ENCODE peak calls at places on chromosomes 5 and 9, in nine cellular contexts. One of them, this sample, is unnamed. For H3K9me3, the result is how much of the 10 kb centered on the place peaks cover.

GRCh38 chr5:99878830-99879229 is 656.3 kb upstream of the FAM174A start:
- DNase-seq in lower lobe of right lung: no peak
- DNase-seq in tibial artery: no peak
- DNase-seq in IMR-90: no peak
- DNase-seq in iPS DF 6.9: no peak
- DNase-seq in aorta: no peak
- DNase-seq in CD4-positive, alpha-beta T cell: no peak
- DNase-seq in stomach: no peak
- DNase-seq in hepatocyte: no peak
- DNase-seq in this sample: no peak

GRCh38 chr5:1448511-1449011 is 3.3 kb upstream of the SLC6A3 start:
- DNase-seq in lower lobe of right lung: no peak
- DNase-seq in tibial artery: peak
- DNase-seq in IMR-90: no peak
- DNase-seq in iPS DF 6.9: no peak
- DNase-seq in aorta: peak
- DNase-seq in CD4-positive, alpha-beta T cell: peak
- DNase-seq in stomach: peak
- DNase-seq in hepatocyte: no peak
- DNase-seq in this sample: no peak

GRCh38 chr5:133682496-133682895 is 70.2 kb upstream of the FSTL4 start:
- DNase-seq in lower lobe of right lung: no peak
- DNase-seq in tibial artery: peak
- DNase-seq in IMR-90: no peak
- DNase-seq in iPS DF 6.9: no peak
- DNase-seq in aorta: peak
- DNase-seq in CD4-positive, alpha-beta T cell: no peak
- DNase-seq in stomach: peak
- DNase-seq in hepatocyte: no peak
- DNase-seq in this sample: no peak

GRCh38 chr5:169270827-169271226 is 30.1 kb downstream of the SLIT3 start:
- DNase-seq in lower lobe of right lung: no peak
- DNase-seq in tibial artery: no peak
- DNase-seq in IMR-90: no peak
- DNase-seq in iPS DF 6.9: no peak
- DNase-seq in aorta: no peak
- DNase-seq in CD4-positive, alpha-beta T cell: no peak
- DNase-seq in stomach: no peak
- DNase-seq in hepatocyte: no peak
- DNase-seq in this sample: no peak

GRCh38 chr5:152332696-152333095 is 72.4 kb downstream of the NMUR2 start:
- DNase-seq in lower lobe of right lung: no peak
- DNase-seq in tibial artery: no peak
- DNase-seq in IMR-90: no peak
- DNase-seq in iPS DF 6.9: no peak
- DNase-seq in aorta: no peak
- DNase-seq in CD4-positive, alpha-beta T cell: no peak
- DNase-seq in stomach: no peak
- DNase-seq in hepatocyte: no peak
- DNase-seq in this sample: peak

GRCh38 chr5:142946547-142947426 is 176.6 kb downstream of the ARHGAP26 start:
- DNase-seq in lower lobe of right lung: no peak
- DNase-seq in tibial artery: no peak
- DNase-seq in IMR-90: no peak
- DNase-seq in iPS DF 6.9: no peak
- DNase-seq in aorta: no peak
- DNase-seq in CD4-positive, alpha-beta T cell: no peak
- DNase-seq in stomach: no peak
- DNase-seq in hepatocyte: no peak
- DNase-seq in this sample: no peak

GRCh38 chr9:130663258-130664171 is 879 bp upstream of the PRDM12 start:
- DNase-seq in lower lobe of right lung: no peak
- DNase-seq in tibial artery: no peak
- DNase-seq in IMR-90: no peak
- DNase-seq in iPS DF 6.9: no peak
- DNase-seq in aorta: no peak
- DNase-seq in CD4-positive, alpha-beta T cell: no peak
- DNase-seq in stomach: no peak
- DNase-seq in hepatocyte: no peak
- DNase-seq in this sample: no peak

GRCh38 chr9:38432922-38433510 is 8.8 kb upstream of the IGFBPL1 start:
- DNase-seq in lower lobe of right lung: no peak
- DNase-seq in tibial artery: no peak
- DNase-seq in IMR-90: peak
- DNase-seq in iPS DF 6.9: no peak
- DNase-seq in aorta: no peak
- DNase-seq in CD4-positive, alpha-beta T cell: no peak
- DNase-seq in stomach: no peak
- DNase-seq in hepatocyte: peak
- DNase-seq in this sample: peak

GRCh38 chr5:93578813-93579560 is 2.0 kb downstream of the NR2F1-AS1 start:
- DNase-seq in lower lobe of right lung: peak
- DNase-seq in tibial artery: no peak
- DNase-seq in IMR-90: peak
- DNase-seq in iPS DF 6.9: no peak
- DNase-seq in aorta: peak
- DNase-seq in CD4-positive, alpha-beta T cell: no peak
- DNase-seq in stomach: no peak
- DNase-seq in hepatocyte: no peak
- DNase-seq in this sample: no peak

GRCh38 chr9:14547245-14548060 is 145.8 kb downstream of the ZDHHC21 start:
- DNase-seq in lower lobe of right lung: no peak
- DNase-seq in tibial artery: no peak
- DNase-seq in IMR-90: no peak
- DNase-seq in iPS DF 6.9: peak
- DNase-seq in aorta: no peak
- DNase-seq in CD4-positive, alpha-beta T cell: no peak
- DNase-seq in stomach: no peak
- DNase-seq in hepatocyte: no peak
- DNase-seq in this sample: no peak

GRCh38 chr9:136119259-136120118 is 814 bp upstream of the TMEM250 start:
- DNase-seq in lower lobe of right lung: no peak
- DNase-seq in tibial artery: peak
- DNase-seq in IMR-90: peak
- DNase-seq in iPS DF 6.9: no peak
- DNase-seq in aorta: no peak
- DNase-seq in CD4-positive, alpha-beta T cell: no peak
- DNase-seq in stomach: no peak
- DNase-seq in hepatocyte: peak
- DNase-seq in this sample: no peak

GRCh38 chr9:94031946-94032345 is 52.3 kb upstream of the PTPDC1 start:
- DNase-seq in lower lobe of right lung: no peak
- DNase-seq in tibial artery: no peak
- DNase-seq in IMR-90: no peak
- DNase-seq in iPS DF 6.9: no peak
- DNase-seq in aorta: no peak
- DNase-seq in CD4-positive, alpha-beta T cell: no peak
- DNase-seq in stomach: no peak
- DNase-seq in hepatocyte: no peak
- DNase-seq in this sample: no peak

GRCh38 chr5:124103671-124104070 is 591.7 kb downstream of the CSNK1G3 start:
- DNase-seq in lower lobe of right lung: no peak
- DNase-seq in tibial artery: no peak
- DNase-seq in IMR-90: peak
- DNase-seq in iPS DF 6.9: no peak
- DNase-seq in aorta: no peak
- DNase-seq in CD4-positive, alpha-beta T cell: no peak
- DNase-seq in stomach: no peak
- DNase-seq in hepatocyte: no peak
- DNase-seq in this sample: no peak

GRCh38 chr5:77103457-77103856 is 16.4 kb upstream of the ZBED3 start:
- DNase-seq in lower lobe of right lung: no peak
- DNase-seq in tibial artery: no peak
- DNase-seq in IMR-90: no peak
- DNase-seq in iPS DF 6.9: no peak
- DNase-seq in aorta: no peak
- DNase-seq in CD4-positive, alpha-beta T cell: no peak
- DNase-seq in stomach: no peak
- DNase-seq in hepatocyte: no peak
- DNase-seq in this sample: no peak

GRCh38 chr5:77101298-77101697 is 14.2 kb upstream of the ZBED3 start:
- DNase-seq in lower lobe of right lung: no peak
- DNase-seq in tibial artery: no peak
- DNase-seq in IMR-90: peak
- DNase-seq in iPS DF 6.9: no peak
- DNase-seq in aorta: no peak
- DNase-seq in CD4-positive, alpha-beta T cell: no peak
- DNase-seq in stomach: no peak
- DNase-seq in hepatocyte: no peak
- DNase-seq in this sample: no peak

GRCh38 chr5:77104813-77105212 is 17.7 kb upstream of the ZBED3 start:
- DNase-seq in lower lobe of right lung: no peak
- DNase-seq in tibial artery: no peak
- DNase-seq in IMR-90: no peak
- DNase-seq in iPS DF 6.9: no peak
- DNase-seq in aorta: no peak
- DNase-seq in CD4-positive, alpha-beta T cell: no peak
- DNase-seq in stomach: no peak
- DNase-seq in hepatocyte: no peak
- DNase-seq in this sample: no peak

DNA sequence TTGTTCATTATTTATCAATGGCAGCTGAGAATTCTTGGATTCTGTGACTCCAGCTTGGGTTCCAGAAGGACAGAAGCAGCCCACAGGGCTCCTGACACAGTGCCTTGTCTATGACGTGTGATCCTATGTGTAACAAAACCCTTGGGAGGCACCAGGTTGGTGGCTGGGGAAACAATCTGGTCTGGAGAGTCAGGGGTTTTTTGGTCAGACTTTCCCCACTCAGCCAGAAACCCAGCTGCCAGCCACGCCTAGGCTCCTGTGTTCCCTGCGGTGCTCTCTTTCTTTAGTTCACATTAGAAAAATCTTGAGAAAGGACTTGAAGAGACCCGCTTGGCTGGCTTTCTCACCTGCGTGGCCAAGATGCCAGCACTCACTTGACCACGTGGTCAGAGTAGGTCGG is 15.5 kb upstream of the ZBED3 start:
- DNase-seq in lower lobe of right lung: peak
- DNase-seq in tibial artery: no peak
- DNase-seq in IMR-90: no peak
- DNase-seq in iPS DF 6.9: no peak
- DNase-seq in aorta: no peak
- DNase-seq in CD4-positive, alpha-beta T cell: no peak
- DNase-seq in stomach: no peak
- DNase-seq in hepatocyte: no peak
- DNase-seq in this sample: no peak
- H3K27ac ChIP-seq in lower lobe of right lung: no peak
- H3K27ac ChIP-seq in tibial artery: no peak
- H3K27ac ChIP-seq in IMR-90: no peak
- H3K27ac ChIP-seq in iPS DF 6.9: no peak
- H3K27ac ChIP-seq in aorta: no peak
- H3K27ac ChIP-seq in CD4-positive, alpha-beta T cell: no peak
- H3K27ac ChIP-seq in stomach: no peak
- H3K27ac ChIP-seq in hepatocyte: no peak
- H3K27ac ChIP-seq in this sample: no peak

GRCh38 chr5:10503997-10504761 is 59.7 kb upstream of the ANKRD33B start:
- DNase-seq in lower lobe of right lung: no peak
- DNase-seq in tibial artery: no peak
- DNase-seq in IMR-90: peak
- DNase-seq in iPS DF 6.9: no peak
- DNase-seq in aorta: no peak
- DNase-seq in CD4-positive, alpha-beta T cell: no peak
- DNase-seq in stomach: no peak
- DNase-seq in hepatocyte: no peak
- DNase-seq in this sample: no peak
- H3K9me3 ChIP-seq in lower lobe of right lung: under half
- H3K9me3 ChIP-seq in tibial artery: under half
- H3K9me3 ChIP-seq in IMR-90: under half
- H3K9me3 ChIP-seq in iPS DF 6.9: under half
- H3K9me3 ChIP-seq in aorta: under half
- H3K9me3 ChIP-seq in CD4-positive, alpha-beta T cell: under half
- H3K9me3 ChIP-seq in stomach: under half
- H3K9me3 ChIP-seq in hepatocyte: under half
- H3K9me3 ChIP-seq in this sample: under half

GRCh38 chr9:125760537-125760936 is 13.4 kb downstream of the PBX3 start:
- DNase-seq in lower lobe of right lung: no peak
- DNase-seq in tibial artery: no peak
- DNase-seq in IMR-90: no peak
- DNase-seq in iPS DF 6.9: no peak
- DNase-seq in aorta: no peak
- DNase-seq in CD4-positive, alpha-beta T cell: no peak
- DNase-seq in stomach: no peak
- DNase-seq in hepatocyte: no peak
- DNase-seq in this sample: no peak

GRCh38 chr9:125761685-125762084 is 14.5 kb downstream of the PBX3 start:
- DNase-seq in lower lobe of right lung: no peak
- DNase-seq in tibial artery: no peak
- DNase-seq in IMR-90: no peak
- DNase-seq in iPS DF 6.9: no peak
- DNase-seq in aorta: no peak
- DNase-seq in CD4-positive, alpha-beta T cell: no peak
- DNase-seq in stomach: no peak
- DNase-seq in hepatocyte: no peak
- DNase-seq in this sample: no peak

GRCh38 chr9:125758986-125759811 is 12.0 kb downstream of the PBX3 start:
- DNase-seq in lower lobe of right lung: peak
- DNase-seq in tibial artery: no peak
- DNase-seq in IMR-90: no peak
- DNase-seq in iPS DF 6.9: no peak
- DNase-seq in aorta: no peak
- DNase-seq in CD4-positive, alpha-beta T cell: no peak
- DNase-seq in stomach: no peak
- DNase-seq in hepatocyte: no peak
- DNase-seq in this sample: peak

GRCh38 chr9:125757834-125758233 is 10.7 kb downstream of the PBX3 start:
- DNase-seq in lower lobe of right lung: no peak
- DNase-seq in tibial artery: no peak
- DNase-seq in IMR-90: no peak
- DNase-seq in iPS DF 6.9: no peak
- DNase-seq in aorta: no peak
- DNase-seq in CD4-positive, alpha-beta T cell: no peak
- DNase-seq in stomach: no peak
- DNase-seq in hepatocyte: no peak
- DNase-seq in this sample: no peak

DNA sequence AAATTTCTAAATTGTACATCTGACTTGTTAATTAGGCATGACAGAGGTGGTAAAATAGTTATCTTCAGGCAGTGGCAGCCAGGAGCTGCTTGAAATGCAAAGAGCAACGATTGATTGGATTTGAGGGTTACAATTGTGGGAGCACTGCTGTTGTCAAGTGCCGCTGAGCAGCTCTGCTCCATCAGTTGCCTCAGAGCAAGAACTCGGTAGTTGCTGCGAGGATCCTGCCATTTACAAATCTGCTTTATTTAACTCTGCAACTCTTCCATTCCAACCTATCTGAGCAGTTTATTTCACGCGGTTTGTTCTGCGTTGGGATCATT is 12.6 kb downstream of the PBX3 start:
- DNase-seq in lower lobe of right lung: no peak
- DNase-seq in tibial artery: no peak
- DNase-seq in IMR-90: no peak
- DNase-seq in iPS DF 6.9: no peak
- DNase-seq in aorta: no peak
- DNase-seq in CD4-positive, alpha-beta T cell: no peak
- DNase-seq in stomach: no peak
- DNase-seq in hepatocyte: no peak
- DNase-seq in this sample: no peak
- H3K27ac ChIP-seq in lower lobe of right lung: peak
- H3K27ac ChIP-seq in tibial artery: no peak
- H3K27ac ChIP-seq in IMR-90: no peak
- H3K27ac ChIP-seq in iPS DF 6.9: peak
- H3K27ac ChIP-seq in aorta: no peak
- H3K27ac ChIP-seq in CD4-positive, alpha-beta T cell: no peak
- H3K27ac ChIP-seq in stomach: no peak
- H3K27ac ChIP-seq in hepatocyte: no peak
- H3K27ac ChIP-seq in this sample: no peak

GRCh38 chr9:71884005-71884404 is 27.0 kb downstream of the ABHD17B start:
- DNase-seq in lower lobe of right lung: no peak
- DNase-seq in tibial artery: no peak
- DNase-seq in IMR-90: no peak
- DNase-seq in iPS DF 6.9: no peak
- DNase-seq in aorta: no peak
- DNase-seq in CD4-positive, alpha-beta T cell: no peak
- DNase-seq in stomach: no peak
- DNase-seq in hepatocyte: no peak
- DNase-seq in this sample: no peak
- H3K9me3 ChIP-seq in lower lobe of right lung: under half
- H3K9me3 ChIP-seq in tibial artery: under half
- H3K9me3 ChIP-seq in IMR-90: under half
- H3K9me3 ChIP-seq in iPS DF 6.9: under half
- H3K9me3 ChIP-seq in aorta: under half
- H3K9me3 ChIP-seq in CD4-positive, alpha-beta T cell: under half
- H3K9me3 ChIP-seq in stomach: under half
- H3K9me3 ChIP-seq in hepatocyte: under half
- H3K9me3 ChIP-seq in this sample: half or more